ENCODE peak calls at places on chromosomes 11 and 22, in ten cellular contexts. N is NCI-H345; Z is T-helper 1 cell; V is nucleus accumbens; I is hepatocyte; Q is activated CD4-positive, alpha-beta T cell treated with anti-CD3 and anti-CD28 coated beads for 36 hours; D is Ammon's horn; C is CD14-positive monocyte; M is H7; B is stimulated activated naive CD8-positive, alpha-beta T cell treated with anti-CD3 and anti-CD28 coated beads, Interleukin-15, Interleukin-2, amounts not matched to agents 100 U/mL and 50 U/mL, for 24 hours. H is an unnamed sample.

GRCh38 chr22:50371101-50371648 is 28.0 kb downstream of the PPP6R2 start:
- DNase-seq in N (no peak), Z (no peak), V (no peak), I (no peak), Q (no peak), D (no peak), C (no peak), M (no peak), B (no peak), H (no peak)

GRCh38 chr11:12017243-12017678 is 8.8 kb upstream of the DKK3 start:
- DNase-seq in N (no peak), Z (no peak), V (no peak), I (no peak), Q (no peak), D (no peak), C (no peak), M (no peak), B (no peak), H (no peak)

GRCh38 chr11:102869354-102869753 is 5.4 kb downstream of the MMP12 start:
- DNase-seq in N (no peak), Z (no peak), V (no peak), I (no peak), Q (no peak), D (no peak), C (no peak), M (no peak), B (no peak), H (no peak)

GRCh38 chr11:12086271-12087074 is 23.9 kb upstream of the MICAL2 start:
- DNase-seq in N (no peak), Z (no peak), V (no peak), I (peak; percentile 77), Q (no peak), D (no peak), C (no peak), M (no peak), B (no peak), H (no peak)

GRCh38 chr11:77107950-77108349 is 5.3 kb downstream of the OMP start:
- DNase-seq in N (no peak), Z (no peak), V (peak; percentile 16), I (peak; percentile 69), Q (no peak), D (no peak), C (no peak), M (no peak), B (no peak), H (no peak)

GRCh38 chr11:109914809-109915653 is 178.2 kb upstream of the ZC3H12C start:
- DNase-seq in N (no peak), Z (no peak), V (no peak), I (no peak), Q (no peak), D (no peak), C (no peak), M (no peak), B (no peak), H (no peak)

GRCh38 chr11:57502376-57502775 is 13.1 kb downstream of the SLC43A1 start:
- DNase-seq in N (no peak), Z (no peak), V (no peak), I (no peak), Q (no peak), D (no peak), C (no peak), M (no peak), B (no peak), H (no peak)

GRCh38 chr11:13174090-13174489 is 103.5 kb upstream of the BMAL1 start:
- DNase-seq in N (no peak), Z (no peak), V (no peak), I (no peak), Q (no peak), D (no peak), C (no peak), M (no peak), B (no peak), H (no peak)

GRCh38 chr11:46003647-46004046 is 81.2 kb downstream of the LARGE2 start:
- DNase-seq in N (no peak), Z (no peak), V (peak; percentile 4), I (no peak), Q (no peak), D (peak; percentile 63), C (no peak), M (no peak), B (no peak), H (no peak)

GRCh38 chr11:62553839-62554361 is 7.3 kb upstream of the AHNAK start:
- DNase-seq in N (no peak), Z (no peak), V (no peak), I (no peak), Q (no peak), D (no peak), C (peak; percentile 85), M (no peak), B (no peak), H (no peak)

GRCh38 chr11:86620796-86621575 is 51.4 kb downstream of the ME3 start:
- DNase-seq in N (no peak), Z (no peak), V (no peak), I (no peak), Q (no peak), D (no peak), C (no peak), M (no peak), B (no peak), H (no peak)

GRCh38 chr11:111307472-111308108 is 9.2 kb downstream of the POU2AF3 start:
- DNase-seq in N (peak; percentile 87), Z (no peak), V (no peak), I (no peak), Q (no peak), D (no peak), C (no peak), M (no peak), B (no peak), H (no peak)

H was measured in stimulated activated CD4-positive, alpha-beta T cell treated with anti-CD3 and anti-CD28 coated beads, Interleukin-15, amount 100 ng/mL, for 24 hours.